ENCODE peak calls at places on chromosomes 3 and 15, in six cellular contexts. Z is IMR-90, E is right atrium auricular region, J is DND-41, H is upper lobe of left lung, Q is Panc1. B is an unnamed sample. For H3K4me1, the result is how much of the 10 kb centered on the place peaks cover.

GRCh38 chr3:41489205-41489604 is 289.9 kb downstream of the CTNNB1 start:
- DNase-seq in Z (no peak), J (no peak), E (no peak), Q (no peak), H (no peak), B (no peak)

GRCh38 chr3:171940250-171940649 is 97.1 kb downstream of the TMEM212 start:
- DNase-seq in Q (no peak), J (no peak), H (no peak), E (no peak), Z (no peak), B (no peak)

GRCh38 chr15:33844186-33844585 is 124.1 kb upstream of the CHRM5 start:
- DNase-seq in Z (no peak), Q (no peak), E (no peak), J (no peak), H (no peak), B (no peak)

GRCh38 chr3:12895391-12896205 is 54.2 kb upstream of the RPL32 start:
- DNase-seq in Q (no peak), J (no peak), H (no peak), Z (peak), E (no peak), B (no peak)

GRCh38 chr15:55659481-55659880 is 71.3 kb upstream of the PYGO1 start:
- DNase-seq in H (no peak), E (no peak), J (no peak), Q (no peak), Z (no peak), B (no peak)

GRCh38 chr3:4231041-4231440 is 72.1 kb upstream of the SETMAR start:
- DNase-seq in J (no peak), E (no peak), Z (no peak), H (no peak), Q (no peak), B (no peak)

GRCh38 chr3:62220616-62221015 is 152.7 kb downstream of the FEZF2 start:
- DNase-seq in Q (no peak), Z (no peak), H (no peak), E (no peak), J (no peak), B (no peak)

GRCh38 chr3:12663311-12663935 is 494 bp downstream of the RAF1 start:
- DNase-seq in Z (no peak), E (no peak), H (no peak), Q (no peak), J (peak), B (no peak)

GRCh38 chr15:65952425-65953053 is 83.2 kb downstream of the RAB11A start:
- DNase-seq in H (no peak), Z (peak), E (no peak), Q (no peak), J (peak), B (peak)

GRCh38 chr3:191958980-191959671 is 498.2 kb downstream of the PYDC2 start:
- DNase-seq in H (no peak), J (no peak), E (no peak), Z (no peak), Q (no peak), B (no peak)

GRCh38 chr3:106013971-106014370 is 145.2 kb upstream of the CBLB start:
- DNase-seq in H (no peak), Z (peak), E (no peak), J (no peak), Q (peak), B (no peak)

GRCh38 chr3:84547207-84547606 is 411.6 kb upstream of the CADM2 start:
- DNase-seq in E (no peak), Z (no peak), H (no peak), Q (no peak), J (no peak), B (no peak)

GRCh38 chr3:171685116-171685895 is 125.0 kb downstream of the PLD1 start:
- DNase-seq in E (no peak), J (no peak), Z (peak), H (no peak), Q (no peak), B (no peak)

GRCh38 chr15:20356444-20357138 is 185.0 kb downstream of the GOLGA6L6 start:
- DNase-seq in Z (no peak), H (peak), E (peak), J (peak), Q (peak), B (peak)

GRCh38 chr15:74657846-74658245 is 38.0 kb downstream of the EDC3 start:
- DNase-seq in Q (no peak), E (no peak), Z (peak), H (no peak), J (no peak), B (no peak)

GRCh38 chr3:142926368-142926944 is 37.0 kb downstream of the PAQR9 start:
- DNase-seq in E (no peak), J (no peak), Z (no peak), Q (no peak), H (no peak), B (no peak)

GRCh38 chr15:83278191-83278590 is 6.3 kb downstream of the BNC1 start:
- DNase-seq in Z (no peak), H (no peak), Q (no peak), J (no peak), E (no peak), B (no peak)

GRCh38 chr15:87639305-87640011 is 617.1 kb downstream of the NTRK3 start:
- DNase-seq in E (no peak), J (no peak), H (no peak), Z (no peak), Q (no peak), B (no peak)

GRCh38 chr3:143764840-143765239 is 83.4 kb downstream of the SLC9A9 start:
- DNase-seq in E (no peak), J (no peak), Q (no peak), H (no peak), Z (no peak), B (no peak)

GRCh38 chr15:23912191-23912590 is 225.1 kb upstream of the NDN start:
- DNase-seq in E (no peak), H (peak), J (no peak), Z (no peak), Q (no peak), B (no peak)

GRCh38 chr3:30311781-30312180 is 294.6 kb upstream of the TGFBR2 start:
- DNase-seq in Z (no peak), H (no peak), E (no peak), J (no peak), Q (no peak), B (no peak)

GRCh38 chr15:62506217-62506805 is 341.2 kb upstream of the C2CD4B start:
- DNase-seq in H (no peak), E (no peak), Z (peak), J (no peak), Q (peak), B (no peak)

GRCh38 chr15:97566957-97567356 is 393.5 kb upstream of the ARRDC4 start:
- DNase-seq in Z (no peak), J (no peak), E (no peak), H (no peak), Q (no peak), B (no peak)

GRCh38 chr3:47850062-47850802 is 47.3 kb downstream of the DHX30 start:
- DNase-seq in E (no peak), J (no peak), H (no peak), Q (no peak), Z (peak), B (no peak)

GRCh38 chr3:189508784-189509489 is 122.3 kb upstream of the TP63 start:
- DNase-seq in E (no peak), Q (no peak), Z (no peak), H (no peak), J (no peak), B (no peak)

GRCh38 chr3:139418144-139418543 is 28.7 kb upstream of the COPB2 start:
- DNase-seq in E (no peak), Z (no peak), H (no peak), Q (no peak), J (no peak), B (no peak)

GRCh38 chr15:70171224-70171886 is 73.6 kb upstream of the TLE3 start:
- DNase-seq in H (no peak), J (no peak), E (no peak), Q (no peak), Z (no peak), B (no peak)

GRCh38 chr15:69939513-69940440 is 157.9 kb downstream of the TLE3 start:
- DNase-seq in E (no peak), Q (no peak), J (no peak), Z (no peak), H (no peak), B (peak)

GRCh38 chr15:85414037-85414436 is 33.6 kb downstream of the AKAP13 start:
- DNase-seq in Q (no peak), Z (no peak), J (no peak), E (no peak), H (no peak), B (no peak)

GRCh38 chr3:32106929-32107362 is 526 bp downstream of the GPD1L start:
- DNase-seq in H (no peak), J (no peak), E (no peak), Z (no peak), Q (no peak), B (no peak)

GRCh38 chr15:57849332-57849731 is 142.8 kb downstream of the POLR2M start:
- DNase-seq in J (no peak), Q (no peak), E (no peak), Z (no peak), H (no peak), B (no peak)

GRCh38 chr3:65951836-65952505 is 86.7 kb downstream of the MAGI1 start:
- DNase-seq in E (no peak), Q (no peak), H (no peak), J (no peak), Z (peak), B (no peak)

GRCh38 chr15:97301166-97301565 is 659.3 kb upstream of the ARRDC4 start:
- DNase-seq in J (no peak), Q (no peak), Z (no peak), H (no peak), E (no peak), B (no peak)

GRCh38 chr3:30984855-30985793 is 90.7 kb upstream of the GADL1 start:
- DNase-seq in J (no peak), H (no peak), Q (no peak), Z (peak), E (no peak), B (no peak)

GRCh38 chr3:55488398-55489055 is 1.4 kb upstream of the WNT5A start:
- DNase-seq in H (peak), Z (peak), Q (no peak), J (no peak), E (no peak), B (peak)

GRCh38 chr3:112508860-112509259 is 9.6 kb upstream of the BTLA start:
- DNase-seq in E (no peak), J (no peak), Z (no peak), Q (no peak), H (no peak), B (no peak)

GRCh38 chr3:30964612-30965011 is 70.2 kb upstream of the GADL1 start:
- DNase-seq in J (peak), Q (no peak), H (no peak), Z (no peak), E (no peak), B (peak)

GRCh38 chr3:72077473-72078259 is 292.7 kb upstream of the PROK2 start:
- DNase-seq in Z (no peak), H (no peak), E (no peak), Q (no peak), J (no peak), B (peak)
- H3K4me1 ChIP-seq in Z (under half), H (under half), E (under half), Q (under half), J (under half), B (under half)

GRCh38 chr15:100433304-100433703 is 91.5 kb upstream of the ADAMTS17 start:
- DNase-seq in J (no peak), E (no peak), H (no peak), Q (no peak), Z (no peak), B (no peak)
- TF ChIP-seq CTCF in J (no peak), E (no peak), H (no peak), Q (no peak), Z (no peak), B (no peak)

DNA sequence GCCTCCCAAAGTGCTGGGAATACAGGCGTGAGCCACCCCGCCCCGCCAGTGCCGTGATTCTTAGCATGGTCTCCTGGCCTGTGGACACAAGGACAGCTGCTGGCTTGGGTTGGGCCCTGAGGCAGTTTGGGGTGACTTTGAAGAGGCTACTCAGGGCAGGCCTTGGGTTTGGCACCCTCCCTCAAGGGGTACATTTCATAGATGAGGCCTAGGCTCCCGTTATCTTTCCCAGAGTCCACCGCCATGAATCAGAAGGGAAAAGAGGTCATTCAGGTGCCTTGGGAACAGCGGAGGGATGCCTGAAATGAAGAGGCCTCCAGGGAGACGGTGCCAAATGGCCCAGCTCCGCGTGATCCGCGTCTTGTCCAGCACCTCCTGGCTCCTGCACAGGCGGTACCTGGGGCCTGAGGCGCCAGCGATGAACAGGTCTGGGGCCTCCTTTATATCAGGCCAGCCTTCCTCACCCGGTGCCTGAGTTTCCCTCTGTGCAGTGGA is 9.3 kb downstream of the GNAI2 start:
- DNase-seq in E (no peak), Q (no peak), Z (no peak), J (no peak), H (peak), B (no peak)
- H3K4me1 ChIP-seq in E (half or more), Q (half or more), Z (half or more), J (under half), H (half or more), B (under half)

GRCh38 chr3:114213669-114214541 is 23.5 kb downstream of the ZNF80 start:
- DNase-seq in E (no peak), J (peak), Z (peak), Q (no peak), H (no peak), B (peak)
- TF ChIP-seq CTCF in E (no peak), J (peak), Z (no peak), Q (no peak), H (no peak), B (peak)

GRCh38 chr3:50269460-50269859 is 513 bp downstream of the SEMA3B start:
- DNase-seq in Q (no peak), Z (no peak), J (no peak), E (no peak), H (no peak), B (no peak)
- H3K4me1 ChIP-seq in Q (under half), Z (half or more), J (under half), E (half or more), H (half or more), B (under half)

DNA sequence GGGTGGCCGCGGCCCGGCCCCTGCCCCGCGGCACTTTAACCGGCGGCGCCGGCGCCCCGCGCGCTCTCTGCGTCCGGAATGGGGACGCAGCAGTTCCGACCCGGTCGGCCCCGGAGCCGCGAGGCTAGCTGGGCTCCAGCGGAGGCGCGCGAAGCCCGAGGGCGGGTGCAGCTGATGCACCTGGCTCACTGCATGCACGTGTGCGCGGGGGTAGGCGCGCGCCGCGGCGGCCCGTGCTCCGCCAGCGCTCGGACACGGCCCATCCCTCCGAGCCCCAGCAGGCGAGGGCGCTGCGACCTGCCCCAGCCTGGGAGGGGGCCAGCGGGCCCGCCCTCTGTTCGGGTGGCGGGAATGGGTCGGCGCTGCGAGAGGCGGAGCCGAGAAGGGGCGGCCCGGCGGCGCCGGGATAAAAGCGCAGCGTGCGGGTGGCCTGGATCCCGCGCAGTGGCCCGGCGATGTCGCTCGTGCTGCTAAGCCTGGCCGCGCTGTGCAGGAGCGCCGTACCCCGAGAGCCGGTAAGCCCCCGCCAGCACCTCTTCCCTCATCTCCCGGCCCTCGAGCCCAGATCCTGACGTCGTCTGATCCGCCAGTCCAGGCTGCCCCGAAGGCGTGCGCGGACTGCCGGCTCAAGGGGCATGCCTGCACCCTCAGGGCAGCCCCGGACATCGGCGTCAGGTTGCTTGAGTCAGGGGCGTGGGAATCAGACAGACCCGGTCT is at the start of the genes CHDH and IL17RB:
- DNase-seq in Q (no peak), J (no peak), E (no peak), Z (no peak), H (peak), B (peak)
- TF ChIP-seq CTCF in Q (peak), J (no peak), E (no peak), Z (no peak), H (no peak), B (no peak)